ENCODE peak calls at places on chromosome 7, in nine cellular contexts. D, P, S, Y, N, L, C, F and T are unnamed samples.

GRCh38 chr7:55065079-55065478 is 46.3 kb downstream of the EGFR start:
- DNase-seq in N (peak; percentile 98), Y (peak; percentile 92), D (peak; percentile 98), L (peak; percentile 85), P (no peak), F (no peak), C (peak; percentile 99), S (peak; percentile 96), T (peak; percentile 86)

GRCh38 chr7:79893991-79894390 is 240.6 kb upstream of the GNAI1 start:
- DNase-seq in S (peak; percentile 51), Y (no peak), N (peak; percentile 52), P (no peak), C (no peak), L (no peak), F (no peak), D (peak; percentile 42), T (no peak)

GRCh38 chr7:129689995-129690581 is 78.6 kb downstream of the NRF1 start:
- DNase-seq in F (no peak), C (no peak), N (no peak), S (no peak), L (no peak), Y (peak; percentile 12), P (no peak), D (no peak), T (no peak)

GRCh38 chr7:83579740-83580139 is 69.2 kb downstream of the SEMA3E start:
- DNase-seq in F (no peak), C (no peak), P (no peak), L (no peak), Y (peak; percentile 30), D (peak; percentile 40), S (peak; percentile 46), N (peak; percentile 21), T (peak; percentile 30)

GRCh38 chr7:1706721-1707613 is 36.9 kb downstream of the ELFN1 start:
- DNase-seq in D (no peak), S (no peak), F (no peak), L (no peak), N (no peak), Y (no peak), C (no peak), P (no peak), T (no peak)

GRCh38 chr7:128937647-128938523 is at the start of gene IRF5:
- DNase-seq in C (peak; percentile 80), Y (peak; percentile 48), N (no peak), F (no peak), L (no peak), P (no peak), S (no peak), D (no peak), T (peak; percentile 13)

GRCh38 chr7:40297741-40298311 is 163.0 kb downstream of the SUGCT start:
- DNase-seq in P (no peak), Y (no peak), D (peak; percentile 77), F (no peak), S (peak; percentile 47), L (no peak), N (peak; percentile 25), C (no peak), T (peak; percentile 39)

GRCh38 chr7:23895666-23896096 is 185.7 kb downstream of the STK31 start:
- DNase-seq in D (peak; percentile 13), S (no peak), N (peak; percentile 90), F (no peak), C (no peak), L (no peak), Y (no peak), P (no peak), T (no peak)

GRCh38 chr7:47170516-47170915 is 411.4 kb downstream of the TNS3 start:
- DNase-seq in N (peak; percentile 29), P (no peak), Y (peak; percentile 34), F (no peak), L (no peak), C (peak; percentile 44), S (no peak), D (peak; percentile 16), T (peak; percentile 17)

GRCh38 chr7:82805527-82805960 is 357.1 kb downstream of the PCLO start:
- DNase-seq in L (peak; percentile 60), D (peak; percentile 88), P (no peak), S (peak; percentile 97), F (no peak), N (peak; percentile 87), C (peak; percentile 97), Y (peak; percentile 88), T (peak; percentile 89)

GRCh38 chr7:50159154-50159553 is 66.1 kb upstream of the ZPBP start:
- DNase-seq in S (no peak), Y (no peak), P (no peak), D (no peak), N (no peak), F (no peak), L (no peak), C (no peak), T (no peak)

GRCh38 chr7:121195010-121195409 is 133.8 kb upstream of the WNT16 start:
- DNase-seq in N (no peak), P (no peak), Y (no peak), S (no peak), C (no peak), L (no peak), D (no peak), F (no peak), T (no peak)

GRCh38 chr7:128879939-128880746 is 17.5 kb downstream of the ATP6V1F start:
- DNase-seq in P (peak; percentile 4), Y (peak; percentile 70), S (peak; percentile 55), D (peak; percentile 77), C (peak; percentile 47), F (peak; percentile 75), L (no peak), N (peak; percentile 39), T (peak; percentile 84)

GRCh38 chr7:50450691-50451051 is 521 bp upstream of the FIGNL1 start:
- DNase-seq in D (no peak), L (no peak), C (no peak), F (no peak), P (no peak), N (no peak), S (no peak), Y (no peak), T (no peak)

GRCh38 chr7:2247141-2247985 is 5.3 kb downstream of the NUDT1 start:
- DNase-seq in Y (no peak), L (no peak), P (no peak), S (no peak), F (no peak), C (peak; percentile 47), N (no peak), D (no peak), T (peak; percentile 54)

GRCh38 chr7:117051808-117052207 is 98.5 kb downstream of the ST7 start:
- DNase-seq in D (no peak), L (no peak), C (no peak), F (no peak), P (no peak), Y (no peak), N (no peak), S (no peak), T (no peak)

GRCh38 chr7:74375726-74376220 is 77.9 kb upstream of the GTF2IRD1 start:
- DNase-seq in S (no peak), L (no peak), P (no peak), C (no peak), D (no peak), F (no peak), Y (no peak), N (no peak), T (no peak)

GRCh38 chr7:95012001-95012400 is 104.6 kb downstream of the PPP1R9A start:
- DNase-seq in Y (no peak), C (peak; percentile 84), S (no peak), F (no peak), D (no peak), N (peak; percentile 16), P (no peak), L (no peak), T (no peak)

GRCh38 chr7:36390199-36391090 is 783 bp downstream of the ANLN start:
- DNase-seq in L (peak; percentile 36), S (peak; percentile 94), F (peak; percentile 79), Y (peak; percentile 96), P (no peak), N (peak; percentile 81), D (peak; percentile 82), C (peak; percentile 97), T (peak; percentile 91)

GRCh38 chr7:28348631-28349030 is 63.7 kb upstream of the CREB5 start:
- DNase-seq in P (no peak), C (no peak), Y (no peak), F (no peak), S (no peak), L (no peak), D (no peak), N (no peak), T (no peak)

GRCh38 chr7:27173412-27174076 is 576 bp downstream of the HOXA10 start:
- DNase-seq in S (peak; percentile 47), C (peak; percentile 75), P (no peak), Y (no peak), N (no peak), F (no peak), L (no peak), D (no peak), T (peak; percentile 61)

GRCh38 chr7:129166745-129167144 is 21.7 kb upstream of the SMO start:
- DNase-seq in Y (peak; percentile 56), S (no peak), C (no peak), F (no peak), P (no peak), L (no peak), D (no peak), N (no peak), T (no peak)